ENCODE peak calls at places on chromosomes 3 and 15, in five cellular contexts. One of them, this sample, is unnamed.

GRCh38 chr15:66882251-66883020 is 180.4 kb downstream of the SMAD6 start:
- DNase-seq in DND-41: no peak
- DNase-seq in neural progenitor cell: no peak
- DNase-seq in hepatocyte: no peak
- DNase-seq in heart left ventricle: peak; percentile 61
- DNase-seq in this sample: no peak

GRCh38 chr3:145776782-145777408 is 384.1 kb downstream of the PLOD2 start:
- DNase-seq in DND-41: peak; percentile 29
- DNase-seq in neural progenitor cell: peak; percentile 75
- DNase-seq in hepatocyte: peak; percentile 84
- DNase-seq in heart left ventricle: no peak
- DNase-seq in this sample: no peak

GRCh38 chr3:57164606-57165573 is at the start of gene IL17RD:
- DNase-seq in DND-41: no peak
- DNase-seq in neural progenitor cell: peak; percentile 96
- DNase-seq in hepatocyte: peak; percentile 95
- DNase-seq in heart left ventricle: peak; percentile 90
- DNase-seq in this sample: peak; percentile 94

GRCh38 chr15:38401716-38402115 is 52.2 kb upstream of the FAM98B start:
- DNase-seq in DND-41: no peak
- DNase-seq in neural progenitor cell: no peak
- DNase-seq in hepatocyte: no peak
- DNase-seq in heart left ventricle: no peak
- DNase-seq in this sample: no peak

GRCh38 chr3:57331078-57331477 is 38.6 kb upstream of the ASB14 start:
- DNase-seq in DND-41: no peak
- DNase-seq in neural progenitor cell: no peak
- DNase-seq in hepatocyte: peak; percentile 13
- DNase-seq in heart left ventricle: no peak
- DNase-seq in this sample: no peak

GRCh38 chr3:33440328-33440577 is at the start of gene UBP1:
- DNase-seq in DND-41: no peak
- DNase-seq in neural progenitor cell: peak; percentile 100
- DNase-seq in hepatocyte: peak; percentile 100
- DNase-seq in heart left ventricle: peak; percentile 100
- DNase-seq in this sample: peak; percentile 100

GRCh38 chr3:108552267-108553159 is 36.7 kb downstream of the CIP2A start:
- DNase-seq in DND-41: no peak
- DNase-seq in neural progenitor cell: peak; percentile 60
- DNase-seq in hepatocyte: peak; percentile 64
- DNase-seq in heart left ventricle: no peak
- DNase-seq in this sample: no peak

GRCh38 chr3:42698911-42699230 is 3.7 kb downstream of the HHATL start:
- DNase-seq in DND-41: no peak
- DNase-seq in neural progenitor cell: no peak
- DNase-seq in hepatocyte: no peak
- DNase-seq in heart left ventricle: no peak
- DNase-seq in this sample: no peak

GRCh38 chr3:130528120-130528519 is 11.1 kb downstream of the COL6A6 start:
- DNase-seq in DND-41: no peak
- DNase-seq in neural progenitor cell: no peak
- DNase-seq in hepatocyte: no peak
- DNase-seq in heart left ventricle: no peak
- DNase-seq in this sample: no peak

GRCh38 chr15:20348900-20349773 is 192.5 kb downstream of the GOLGA6L6 start:
- DNase-seq in DND-41: no peak
- DNase-seq in neural progenitor cell: no peak
- DNase-seq in hepatocyte: peak; percentile 48
- DNase-seq in heart left ventricle: peak; percentile 37
- DNase-seq in this sample: no peak

GRCh38 chr3:132641837-132642538 is 17.6 kb downstream of the ACAD11 start:
- DNase-seq in DND-41: no peak
- DNase-seq in neural progenitor cell: peak; percentile 28
- DNase-seq in hepatocyte: peak; percentile 44
- DNase-seq in heart left ventricle: no peak
- DNase-seq in this sample: no peak

GRCh38 chr15:79914728-79915127 is 17.9 kb upstream of the MTHFS start:
- DNase-seq in DND-41: no peak
- DNase-seq in neural progenitor cell: no peak
- DNase-seq in hepatocyte: no peak
- DNase-seq in heart left ventricle: no peak
- DNase-seq in this sample: no peak

GRCh38 chr3:147189016-147189415 is 217.3 kb downstream of the ZIC4 start:
- DNase-seq in DND-41: no peak
- DNase-seq in neural progenitor cell: no peak
- DNase-seq in hepatocyte: no peak
- DNase-seq in heart left ventricle: no peak
- DNase-seq in this sample: no peak

GRCh38 chr3:97952280-97952679 is 20.0 kb downstream of the RIOX2 start:
- DNase-seq in DND-41: no peak
- DNase-seq in neural progenitor cell: no peak
- DNase-seq in hepatocyte: no peak
- DNase-seq in heart left ventricle: no peak
- DNase-seq in this sample: no peak

GRCh38 chr15:73899197-73900128 is 26.1 kb downstream of the TBC1D21 start:
- DNase-seq in DND-41: no peak
- DNase-seq in neural progenitor cell: peak; percentile 17
- DNase-seq in hepatocyte: no peak
- DNase-seq in heart left ventricle: no peak
- DNase-seq in this sample: no peak

GRCh38 chr3:190183121-190183520 is 62.4 kb upstream of the P3H2 start:
- DNase-seq in DND-41: no peak
- DNase-seq in neural progenitor cell: peak; percentile 23
- DNase-seq in hepatocyte: peak; percentile 35
- DNase-seq in heart left ventricle: no peak
- DNase-seq in this sample: no peak

GRCh38 chr3:9810357-9810726 is 280 bp downstream of the TTLL3 start:
- DNase-seq in DND-41: no peak
- DNase-seq in neural progenitor cell: peak; percentile 62
- DNase-seq in hepatocyte: no peak
- DNase-seq in heart left ventricle: no peak
- DNase-seq in this sample: no peak

GRCh38 chr3:150319900-150320299 is 88.2 kb upstream of the TSC22D2 start:
- DNase-seq in DND-41: no peak
- DNase-seq in neural progenitor cell: no peak
- DNase-seq in hepatocyte: peak; percentile 81
- DNase-seq in heart left ventricle: no peak
- DNase-seq in this sample: no peak

GRCh38 chr3:82281205-82281604 is 519.8 kb upstream of the GBE1 start:
- DNase-seq in DND-41: no peak
- DNase-seq in neural progenitor cell: peak; percentile 32
- DNase-seq in hepatocyte: peak; percentile 12
- DNase-seq in heart left ventricle: no peak
- DNase-seq in this sample: no peak

GRCh38 chr15:89569090-89569745 is 6.1 kb upstream of the TICRR start:
- DNase-seq in DND-41: no peak
- DNase-seq in neural progenitor cell: no peak
- DNase-seq in hepatocyte: no peak
- DNase-seq in heart left ventricle: no peak
- DNase-seq in this sample: no peak

GRCh38 chr15:51048308-51048707 is 46.4 kb downstream of the TNFAIP8L3 start:
- DNase-seq in DND-41: no peak
- DNase-seq in neural progenitor cell: no peak
- DNase-seq in hepatocyte: no peak
- DNase-seq in heart left ventricle: no peak
- DNase-seq in this sample: no peak

GRCh38 chr3:35931867-35932266 is 292.5 kb downstream of the ARPP21 start:
- DNase-seq in DND-41: no peak
- DNase-seq in neural progenitor cell: no peak
- DNase-seq in hepatocyte: no peak
- DNase-seq in heart left ventricle: no peak
- DNase-seq in this sample: no peak

GRCh38 chr15:63970723-63971426 is 75.4 kb downstream of the DAPK2 start:
- DNase-seq in DND-41: no peak
- DNase-seq in neural progenitor cell: no peak
- DNase-seq in hepatocyte: no peak
- DNase-seq in heart left ventricle: no peak
- DNase-seq in this sample: no peak

GRCh38 chr3:66000506-66000905 is 38.2 kb downstream of the MAGI1 start:
- DNase-seq in DND-41: no peak
- DNase-seq in neural progenitor cell: no peak
- DNase-seq in hepatocyte: no peak
- DNase-seq in heart left ventricle: no peak
- DNase-seq in this sample: no peak

GRCh38 chr3:65999606-66000005 is 39.1 kb downstream of the MAGI1 start:
- DNase-seq in DND-41: no peak
- DNase-seq in neural progenitor cell: no peak
- DNase-seq in hepatocyte: peak; percentile 20
- DNase-seq in heart left ventricle: no peak
- DNase-seq in this sample: peak; percentile 29

GRCh38 chr3:66001626-66002025 is 37.1 kb downstream of the MAGI1 start:
- DNase-seq in DND-41: no peak
- DNase-seq in neural progenitor cell: no peak
- DNase-seq in hepatocyte: no peak
- DNase-seq in heart left ventricle: no peak
- DNase-seq in this sample: no peak

DNA sequence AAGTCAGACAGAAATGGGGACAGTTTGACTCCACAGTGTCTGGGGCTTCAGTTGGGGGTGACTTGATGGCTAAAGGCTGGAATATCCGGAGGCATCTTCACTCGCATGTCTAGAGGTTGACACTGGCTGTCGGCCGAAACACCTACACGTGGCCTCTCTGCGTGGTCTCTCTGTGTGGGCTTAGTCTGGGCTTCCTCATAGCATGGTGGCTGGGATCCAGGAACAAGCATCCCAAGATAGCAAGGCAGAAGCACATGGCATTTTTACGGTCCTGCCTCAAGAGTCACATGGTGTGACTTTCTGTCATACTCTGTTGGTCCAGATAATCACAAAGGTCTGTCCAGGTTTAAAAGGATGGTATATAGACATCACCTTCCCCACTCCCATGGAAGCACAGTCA is 34.5 kb downstream of the MAGI1 start:
- DNase-seq in DND-41: no peak
- DNase-seq in neural progenitor cell: no peak
- DNase-seq in hepatocyte: no peak
- DNase-seq in heart left ventricle: peak; percentile 60
- DNase-seq in this sample: no peak
- H3K4me1 ChIP-seq in DND-41: no peaks in the 10 kb centered on the region
- H3K4me1 ChIP-seq in neural progenitor cell: peaks cover 10% of the 10 kb centered on the region
- H3K4me1 ChIP-seq in hepatocyte: peaks cover 9% of the 10 kb centered on the region
- H3K4me1 ChIP-seq in heart left ventricle: peaks cover 71% of the 10 kb centered on the region
- H3K4me1 ChIP-seq in this sample: peaks cover 2% of the 10 kb centered on the region

GRCh38 chr3:39067286-39067685 is 15.5 kb downstream of the WDR48 start:
- DNase-seq in DND-41: no peak
- DNase-seq in neural progenitor cell: no peak
- DNase-seq in hepatocyte: no peak
- DNase-seq in heart left ventricle: no peak
- DNase-seq in this sample: no peak

GRCh38 chr3:39063143-39063542 is 11.3 kb downstream of the WDR48 start:
- DNase-seq in DND-41: no peak
- DNase-seq in neural progenitor cell: no peak
- DNase-seq in hepatocyte: no peak
- DNase-seq in heart left ventricle: no peak
- DNase-seq in this sample: no peak

GRCh38 chr3:39064646-39065045 is 12.8 kb downstream of the WDR48 start:
- DNase-seq in DND-41: no peak
- DNase-seq in neural progenitor cell: no peak
- DNase-seq in hepatocyte: no peak
- DNase-seq in heart left ventricle: no peak
- DNase-seq in this sample: no peak

GRCh38 chr3:39062180-39062579 is 10.4 kb downstream of the WDR48 start:
- DNase-seq in DND-41: no peak
- DNase-seq in neural progenitor cell: no peak
- DNase-seq in hepatocyte: peak; percentile 35
- DNase-seq in heart left ventricle: no peak
- DNase-seq in this sample: no peak

GRCh38 chr3:39065197-39065596 is 13.4 kb downstream of the WDR48 start:
- DNase-seq in DND-41: peak; percentile 22
- DNase-seq in neural progenitor cell: peak; percentile 69
- DNase-seq in hepatocyte: peak; percentile 34
- DNase-seq in heart left ventricle: no peak
- DNase-seq in this sample: no peak
- TF ChIP-seq CTCF in DND-41: peak; percentile 54
- TF ChIP-seq CTCF in neural progenitor cell: peak; percentile 59
- TF ChIP-seq CTCF in hepatocyte: peak; percentile 31
- TF ChIP-seq CTCF in heart left ventricle: peak; percentile 18
- TF ChIP-seq CTCF in this sample: peak; percentile 3

DNA sequence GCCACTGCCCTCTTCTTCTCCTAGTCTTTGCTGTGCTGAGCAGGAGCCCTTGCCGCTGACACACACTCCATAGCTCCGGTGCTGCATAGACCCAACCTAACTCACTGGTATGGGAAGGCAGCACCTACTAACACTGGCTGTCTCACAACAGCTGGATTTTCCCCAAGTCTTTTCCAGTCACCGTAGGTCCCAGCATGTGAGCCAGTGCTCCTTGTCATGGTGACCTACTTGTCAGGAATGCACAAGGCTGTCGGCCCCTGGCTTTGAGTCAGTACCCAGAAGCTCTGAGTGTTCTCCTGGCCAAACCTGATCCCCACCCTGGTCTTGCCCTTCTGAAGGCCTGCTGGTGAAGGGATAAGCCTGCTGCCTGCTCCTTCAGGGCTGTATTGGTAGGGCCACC is 25.7 kb downstream of the AMOTL2 start:
- DNase-seq in DND-41: no peak
- DNase-seq in neural progenitor cell: no peak
- DNase-seq in hepatocyte: no peak
- DNase-seq in heart left ventricle: no peak
- DNase-seq in this sample: no peak
- H3K4me1 ChIP-seq in DND-41: no peaks in the 10 kb centered on the region
- H3K4me1 ChIP-seq in neural progenitor cell: peaks cover 6% of the 10 kb centered on the region
- H3K4me1 ChIP-seq in hepatocyte: peaks cover 32% of the 10 kb centered on the region
- H3K4me1 ChIP-seq in heart left ventricle: peaks cover 48% of the 10 kb centered on the region
- H3K4me1 ChIP-seq in this sample: peaks cover 41% of the 10 kb centered on the region

DNA sequence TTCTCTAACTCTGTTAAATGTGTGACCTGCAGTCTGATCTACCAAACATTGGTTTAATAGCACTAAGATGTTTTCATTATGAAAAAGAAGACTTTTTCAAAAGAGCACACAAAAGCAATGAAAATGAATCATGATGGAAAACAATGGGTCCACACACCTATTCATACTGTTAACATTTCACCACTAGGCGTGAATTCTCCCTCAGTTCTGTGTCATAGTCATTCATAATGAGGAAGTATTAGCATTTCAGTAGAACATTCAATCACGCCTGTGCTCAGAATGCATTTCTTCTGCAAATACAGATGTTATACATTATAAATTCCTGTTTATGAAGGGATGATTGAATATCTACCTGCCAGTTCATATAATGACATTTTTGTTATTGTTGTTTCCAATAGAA is 35.9 kb downstream of the EIF4E3 start:
- DNase-seq in DND-41: no peak
- DNase-seq in neural progenitor cell: no peak
- DNase-seq in hepatocyte: no peak
- DNase-seq in heart left ventricle: no peak
- DNase-seq in this sample: no peak
- TF ChIP-seq CTCF in DND-41: no peak
- TF ChIP-seq CTCF in neural progenitor cell: no peak
- TF ChIP-seq CTCF in hepatocyte: no peak
- TF ChIP-seq CTCF in heart left ventricle: no peak
- TF ChIP-seq CTCF in this sample: no peak

This sample was measured in upper lobe of left lung.